ENCODE peak calls at places on chromosomes 5 and 9, in ten cellular contexts. One of them, this sample, is unnamed.
A peak's percentile ranks its signal among the peaks of the same experiment; 100 is the strongest.

GRCh38 chr9:114687034-114687433 is 5.0 kb upstream of the TEX48 start:
- DNase-seq in stimulated activated CD4-positive, alpha-beta T cell treated with anti-CD3 and anti-CD28 coated beads, TNF-alpha, amount 100 ng/mL, for 1 hour: no peak
- DNase-seq in ecto neural progenitor cell: no peak
- DNase-seq in glomerular endothelial cell: no peak
- DNase-seq in activated CD8-positive, alpha-beta T cell treated with anti-CD3 and anti-CD28 coated beads, Interleukin-2, amount 10 ng/mL, durations not matched to agents 7 days and 5 days: no peak
- DNase-seq in CD8-positive, alpha-beta memory T cell: no peak
- DNase-seq in left ventricle myocardium inferior: no peak
- DNase-seq in DMS153: no peak
- DNase-seq in NCI-H1092 treated with DMSO at 0.1 percent for 48 hours: no peak
- DNase-seq in cardiac fibroblast: no peak
- DNase-seq in this sample: no peak

GRCh38 chr9:83280259-83280658 is 217.3 kb upstream of the RASEF start:
- DNase-seq in left ventricle myocardium inferior: no peak
- DNase-seq in activated CD8-positive, alpha-beta T cell treated with anti-CD3 and anti-CD28 coated beads, Interleukin-2, amount 10 ng/mL, durations not matched to agents 7 days and 5 days: no peak
- DNase-seq in glomerular endothelial cell: no peak
- DNase-seq in cardiac fibroblast: no peak
- DNase-seq in stimulated activated CD4-positive, alpha-beta T cell treated with anti-CD3 and anti-CD28 coated beads, TNF-alpha, amount 100 ng/mL, for 1 hour: no peak
- DNase-seq in ecto neural progenitor cell: no peak
- DNase-seq in NCI-H1092 treated with DMSO at 0.1 percent for 48 hours: no peak
- DNase-seq in DMS153: no peak
- DNase-seq in CD8-positive, alpha-beta memory T cell: no peak
- DNase-seq in this sample: no peak

GRCh38 chr9:117678882-117679281 is 25.3 kb upstream of the TLR4 start:
- DNase-seq in stimulated activated CD4-positive, alpha-beta T cell treated with anti-CD3 and anti-CD28 coated beads, TNF-alpha, amount 100 ng/mL, for 1 hour: no peak
- DNase-seq in cardiac fibroblast: no peak
- DNase-seq in CD8-positive, alpha-beta memory T cell: no peak
- DNase-seq in ecto neural progenitor cell: no peak
- DNase-seq in NCI-H1092 treated with DMSO at 0.1 percent for 48 hours: no peak
- DNase-seq in DMS153: no peak
- DNase-seq in activated CD8-positive, alpha-beta T cell treated with anti-CD3 and anti-CD28 coated beads, Interleukin-2, amount 10 ng/mL, durations not matched to agents 7 days and 5 days: no peak
- DNase-seq in glomerular endothelial cell: no peak
- DNase-seq in left ventricle myocardium inferior: no peak
- DNase-seq in this sample: no peak

GRCh38 chr9:86054695-86055094 is 44.7 kb downstream of the GOLM1 start:
- DNase-seq in ecto neural progenitor cell: no peak
- DNase-seq in glomerular endothelial cell: no peak
- DNase-seq in CD8-positive, alpha-beta memory T cell: no peak
- DNase-seq in NCI-H1092 treated with DMSO at 0.1 percent for 48 hours: no peak
- DNase-seq in left ventricle myocardium inferior: no peak
- DNase-seq in stimulated activated CD4-positive, alpha-beta T cell treated with anti-CD3 and anti-CD28 coated beads, TNF-alpha, amount 100 ng/mL, for 1 hour: no peak
- DNase-seq in DMS153: no peak
- DNase-seq in activated CD8-positive, alpha-beta T cell treated with anti-CD3 and anti-CD28 coated beads, Interleukin-2, amount 10 ng/mL, durations not matched to agents 7 days and 5 days: no peak
- DNase-seq in cardiac fibroblast: no peak
- DNase-seq in this sample: no peak

GRCh38 chr5:123511290-123511647 is 708 bp upstream of the CSNK1G3 start:
- DNase-seq in stimulated activated CD4-positive, alpha-beta T cell treated with anti-CD3 and anti-CD28 coated beads, TNF-alpha, amount 100 ng/mL, for 1 hour: no peak
- DNase-seq in left ventricle myocardium inferior: no peak
- DNase-seq in CD8-positive, alpha-beta memory T cell: no peak
- DNase-seq in glomerular endothelial cell: no peak
- DNase-seq in activated CD8-positive, alpha-beta T cell treated with anti-CD3 and anti-CD28 coated beads, Interleukin-2, amount 10 ng/mL, durations not matched to agents 7 days and 5 days: no peak
- DNase-seq in ecto neural progenitor cell: no peak
- DNase-seq in cardiac fibroblast: peak; percentile 52
- DNase-seq in NCI-H1092 treated with DMSO at 0.1 percent for 48 hours: no peak
- DNase-seq in DMS153: no peak
- DNase-seq in this sample: no peak

GRCh38 chr9:94100152-94100879 is 16.1 kb downstream of the PTPDC1 start:
- DNase-seq in CD8-positive, alpha-beta memory T cell: no peak
- DNase-seq in NCI-H1092 treated with DMSO at 0.1 percent for 48 hours: no peak
- DNase-seq in cardiac fibroblast: no peak
- DNase-seq in ecto neural progenitor cell: no peak
- DNase-seq in stimulated activated CD4-positive, alpha-beta T cell treated with anti-CD3 and anti-CD28 coated beads, TNF-alpha, amount 100 ng/mL, for 1 hour: no peak
- DNase-seq in left ventricle myocardium inferior: no peak
- DNase-seq in activated CD8-positive, alpha-beta T cell treated with anti-CD3 and anti-CD28 coated beads, Interleukin-2, amount 10 ng/mL, durations not matched to agents 7 days and 5 days: no peak
- DNase-seq in DMS153: no peak
- DNase-seq in glomerular endothelial cell: no peak
- DNase-seq in this sample: no peak

GRCh38 chr9:84137968-84138367 is 157.4 kb downstream of the RMI1 start:
- DNase-seq in DMS153: no peak
- DNase-seq in ecto neural progenitor cell: no peak
- DNase-seq in NCI-H1092 treated with DMSO at 0.1 percent for 48 hours: no peak
- DNase-seq in activated CD8-positive, alpha-beta T cell treated with anti-CD3 and anti-CD28 coated beads, Interleukin-2, amount 10 ng/mL, durations not matched to agents 7 days and 5 days: no peak
- DNase-seq in glomerular endothelial cell: no peak
- DNase-seq in cardiac fibroblast: peak; percentile 36
- DNase-seq in left ventricle myocardium inferior: no peak
- DNase-seq in CD8-positive, alpha-beta memory T cell: no peak
- DNase-seq in stimulated activated CD4-positive, alpha-beta T cell treated with anti-CD3 and anti-CD28 coated beads, TNF-alpha, amount 100 ng/mL, for 1 hour: no peak
- DNase-seq in this sample: no peak

GRCh38 chr5:139689631-139690384 is 41.7 kb downstream of the CXXC5 start:
- DNase-seq in DMS153: no peak
- DNase-seq in activated CD8-positive, alpha-beta T cell treated with anti-CD3 and anti-CD28 coated beads, Interleukin-2, amount 10 ng/mL, durations not matched to agents 7 days and 5 days: peak; percentile 48
- DNase-seq in NCI-H1092 treated with DMSO at 0.1 percent for 48 hours: peak; percentile 5
- DNase-seq in cardiac fibroblast: peak; percentile 61
- DNase-seq in CD8-positive, alpha-beta memory T cell: no peak
- DNase-seq in stimulated activated CD4-positive, alpha-beta T cell treated with anti-CD3 and anti-CD28 coated beads, TNF-alpha, amount 100 ng/mL, for 1 hour: no peak
- DNase-seq in glomerular endothelial cell: no peak
- DNase-seq in left ventricle myocardium inferior: no peak
- DNase-seq in ecto neural progenitor cell: no peak
- DNase-seq in this sample: peak; percentile 38

GRCh38 chr9:116482740-116483139 is 204.4 kb upstream of the TRIM32 start:
- DNase-seq in ecto neural progenitor cell: no peak
- DNase-seq in stimulated activated CD4-positive, alpha-beta T cell treated with anti-CD3 and anti-CD28 coated beads, TNF-alpha, amount 100 ng/mL, for 1 hour: no peak
- DNase-seq in DMS153: no peak
- DNase-seq in left ventricle myocardium inferior: no peak
- DNase-seq in CD8-positive, alpha-beta memory T cell: no peak
- DNase-seq in glomerular endothelial cell: no peak
- DNase-seq in NCI-H1092 treated with DMSO at 0.1 percent for 48 hours: peak; percentile 34
- DNase-seq in cardiac fibroblast: peak; percentile 76
- DNase-seq in activated CD8-positive, alpha-beta T cell treated with anti-CD3 and anti-CD28 coated beads, Interleukin-2, amount 10 ng/mL, durations not matched to agents 7 days and 5 days: no peak
- DNase-seq in this sample: no peak

GRCh38 chr5:89847743-89848142 is 561.8 kb downstream of the CETN3 start:
- DNase-seq in NCI-H1092 treated with DMSO at 0.1 percent for 48 hours: no peak
- DNase-seq in activated CD8-positive, alpha-beta T cell treated with anti-CD3 and anti-CD28 coated beads, Interleukin-2, amount 10 ng/mL, durations not matched to agents 7 days and 5 days: no peak
- DNase-seq in left ventricle myocardium inferior: no peak
- DNase-seq in cardiac fibroblast: no peak
- DNase-seq in DMS153: no peak
- DNase-seq in glomerular endothelial cell: no peak
- DNase-seq in CD8-positive, alpha-beta memory T cell: no peak
- DNase-seq in ecto neural progenitor cell: no peak
- DNase-seq in stimulated activated CD4-positive, alpha-beta T cell treated with anti-CD3 and anti-CD28 coated beads, TNF-alpha, amount 100 ng/mL, for 1 hour: no peak
- DNase-seq in this sample: no peak

GRCh38 chr5:136598901-136599300 is 233.6 kb upstream of the TRPC7 start:
- DNase-seq in NCI-H1092 treated with DMSO at 0.1 percent for 48 hours: no peak
- DNase-seq in cardiac fibroblast: no peak
- DNase-seq in stimulated activated CD4-positive, alpha-beta T cell treated with anti-CD3 and anti-CD28 coated beads, TNF-alpha, amount 100 ng/mL, for 1 hour: no peak
- DNase-seq in activated CD8-positive, alpha-beta T cell treated with anti-CD3 and anti-CD28 coated beads, Interleukin-2, amount 10 ng/mL, durations not matched to agents 7 days and 5 days: no peak
- DNase-seq in glomerular endothelial cell: no peak
- DNase-seq in ecto neural progenitor cell: no peak
- DNase-seq in CD8-positive, alpha-beta memory T cell: no peak
- DNase-seq in left ventricle myocardium inferior: no peak
- DNase-seq in DMS153: no peak
- DNase-seq in this sample: no peak

GRCh38 chr5:160565376-160565775 is 143.7 kb downstream of the PTTG1 start:
- DNase-seq in cardiac fibroblast: no peak
- DNase-seq in DMS153: no peak
- DNase-seq in NCI-H1092 treated with DMSO at 0.1 percent for 48 hours: no peak
- DNase-seq in activated CD8-positive, alpha-beta T cell treated with anti-CD3 and anti-CD28 coated beads, Interleukin-2, amount 10 ng/mL, durations not matched to agents 7 days and 5 days: no peak
- DNase-seq in ecto neural progenitor cell: no peak
- DNase-seq in CD8-positive, alpha-beta memory T cell: no peak
- DNase-seq in left ventricle myocardium inferior: no peak
- DNase-seq in stimulated activated CD4-positive, alpha-beta T cell treated with anti-CD3 and anti-CD28 coated beads, TNF-alpha, amount 100 ng/mL, for 1 hour: no peak
- DNase-seq in glomerular endothelial cell: no peak
- DNase-seq in this sample: no peak

GRCh38 chr5:177495243-177496060 is 2.0 kb downstream of the PDLIM7 start:
- DNase-seq in ecto neural progenitor cell: peak; percentile 93
- DNase-seq in activated CD8-positive, alpha-beta T cell treated with anti-CD3 and anti-CD28 coated beads, Interleukin-2, amount 10 ng/mL, durations not matched to agents 7 days and 5 days: peak; percentile 34
- DNase-seq in left ventricle myocardium inferior: peak; percentile 60
- DNase-seq in DMS153: no peak
- DNase-seq in cardiac fibroblast: peak; percentile 95
- DNase-seq in stimulated activated CD4-positive, alpha-beta T cell treated with anti-CD3 and anti-CD28 coated beads, TNF-alpha, amount 100 ng/mL, for 1 hour: no peak
- DNase-seq in NCI-H1092 treated with DMSO at 0.1 percent for 48 hours: no peak
- DNase-seq in CD8-positive, alpha-beta memory T cell: no peak
- DNase-seq in glomerular endothelial cell: no peak
- DNase-seq in this sample: no peak

GRCh38 chr5:93517828-93518227 is 63.2 kb downstream of the NR2F1-AS1 start:
- DNase-seq in left ventricle myocardium inferior: no peak
- DNase-seq in NCI-H1092 treated with DMSO at 0.1 percent for 48 hours: no peak
- DNase-seq in CD8-positive, alpha-beta memory T cell: no peak
- DNase-seq in activated CD8-positive, alpha-beta T cell treated with anti-CD3 and anti-CD28 coated beads, Interleukin-2, amount 10 ng/mL, durations not matched to agents 7 days and 5 days: no peak
- DNase-seq in stimulated activated CD4-positive, alpha-beta T cell treated with anti-CD3 and anti-CD28 coated beads, TNF-alpha, amount 100 ng/mL, for 1 hour: no peak
- DNase-seq in ecto neural progenitor cell: no peak
- DNase-seq in glomerular endothelial cell: no peak
- DNase-seq in cardiac fibroblast: peak; percentile 26
- DNase-seq in DMS153: no peak
- DNase-seq in this sample: no peak

GRCh38 chr5:21773456-21773855 is 1079.7 kb downstream of the CDH12 start:
- DNase-seq in activated CD8-positive, alpha-beta T cell treated with anti-CD3 and anti-CD28 coated beads, Interleukin-2, amount 10 ng/mL, durations not matched to agents 7 days and 5 days: no peak
- DNase-seq in stimulated activated CD4-positive, alpha-beta T cell treated with anti-CD3 and anti-CD28 coated beads, TNF-alpha, amount 100 ng/mL, for 1 hour: no peak
- DNase-seq in glomerular endothelial cell: no peak
- DNase-seq in CD8-positive, alpha-beta memory T cell: no peak
- DNase-seq in DMS153: no peak
- DNase-seq in ecto neural progenitor cell: no peak
- DNase-seq in left ventricle myocardium inferior: no peak
- DNase-seq in NCI-H1092 treated with DMSO at 0.1 percent for 48 hours: no peak
- DNase-seq in cardiac fibroblast: no peak
- DNase-seq in this sample: no peak

GRCh38 chr9:95044731-95045508 is 272.6 kb downstream of the FANCC start:
- DNase-seq in CD8-positive, alpha-beta memory T cell: no peak
- DNase-seq in NCI-H1092 treated with DMSO at 0.1 percent for 48 hours: no peak
- DNase-seq in stimulated activated CD4-positive, alpha-beta T cell treated with anti-CD3 and anti-CD28 coated beads, TNF-alpha, amount 100 ng/mL, for 1 hour: no peak
- DNase-seq in left ventricle myocardium inferior: peak; percentile 53
- DNase-seq in activated CD8-positive, alpha-beta T cell treated with anti-CD3 and anti-CD28 coated beads, Interleukin-2, amount 10 ng/mL, durations not matched to agents 7 days and 5 days: no peak
- DNase-seq in ecto neural progenitor cell: peak; percentile 89
- DNase-seq in DMS153: peak; percentile 77
- DNase-seq in glomerular endothelial cell: no peak
- DNase-seq in cardiac fibroblast: no peak
- DNase-seq in this sample: no peak

GRCh38 chr5:151779531-151780125 is 7.9 kb downstream of the G3BP1 start:
- DNase-seq in left ventricle myocardium inferior: no peak
- DNase-seq in activated CD8-positive, alpha-beta T cell treated with anti-CD3 and anti-CD28 coated beads, Interleukin-2, amount 10 ng/mL, durations not matched to agents 7 days and 5 days: no peak
- DNase-seq in ecto neural progenitor cell: no peak
- DNase-seq in NCI-H1092 treated with DMSO at 0.1 percent for 48 hours: no peak
- DNase-seq in cardiac fibroblast: no peak
- DNase-seq in CD8-positive, alpha-beta memory T cell: no peak
- DNase-seq in DMS153: no peak
- DNase-seq in stimulated activated CD4-positive, alpha-beta T cell treated with anti-CD3 and anti-CD28 coated beads, TNF-alpha, amount 100 ng/mL, for 1 hour: no peak
- DNase-seq in glomerular endothelial cell: no peak
- DNase-seq in this sample: peak; percentile 14

GRCh38 chr9:92983984-92984589 is 36.8 kb downstream of the FGD3 start:
- DNase-seq in ecto neural progenitor cell: no peak
- DNase-seq in cardiac fibroblast: no peak
- DNase-seq in NCI-H1092 treated with DMSO at 0.1 percent for 48 hours: no peak
- DNase-seq in CD8-positive, alpha-beta memory T cell: no peak
- DNase-seq in left ventricle myocardium inferior: no peak
- DNase-seq in activated CD8-positive, alpha-beta T cell treated with anti-CD3 and anti-CD28 coated beads, Interleukin-2, amount 10 ng/mL, durations not matched to agents 7 days and 5 days: no peak
- DNase-seq in stimulated activated CD4-positive, alpha-beta T cell treated with anti-CD3 and anti-CD28 coated beads, TNF-alpha, amount 100 ng/mL, for 1 hour: no peak
- DNase-seq in DMS153: no peak
- DNase-seq in glomerular endothelial cell: no peak
- DNase-seq in this sample: no peak

GRCh38 chr9:131744171-131744714 is 4.4 kb upstream of the RAPGEF1 start:
- DNase-seq in NCI-H1092 treated with DMSO at 0.1 percent for 48 hours: no peak
- DNase-seq in DMS153: no peak
- DNase-seq in activated CD8-positive, alpha-beta T cell treated with anti-CD3 and anti-CD28 coated beads, Interleukin-2, amount 10 ng/mL, durations not matched to agents 7 days and 5 days: peak; percentile 56
- DNase-seq in stimulated activated CD4-positive, alpha-beta T cell treated with anti-CD3 and anti-CD28 coated beads, TNF-alpha, amount 100 ng/mL, for 1 hour: no peak
- DNase-seq in CD8-positive, alpha-beta memory T cell: peak; percentile 39
- DNase-seq in left ventricle myocardium inferior: no peak
- DNase-seq in cardiac fibroblast: no peak
- DNase-seq in glomerular endothelial cell: no peak
- DNase-seq in ecto neural progenitor cell: no peak
- DNase-seq in this sample: no peak

GRCh38 chr5:62306494-62307363 is 723 bp downstream of the KIF2A start:
- DNase-seq in NCI-H1092 treated with DMSO at 0.1 percent for 48 hours: peak; percentile 25
- DNase-seq in stimulated activated CD4-positive, alpha-beta T cell treated with anti-CD3 and anti-CD28 coated beads, TNF-alpha, amount 100 ng/mL, for 1 hour: peak; percentile 14
- DNase-seq in cardiac fibroblast: peak; percentile 53
- DNase-seq in DMS153: no peak
- DNase-seq in glomerular endothelial cell: no peak
- DNase-seq in ecto neural progenitor cell: no peak
- DNase-seq in left ventricle myocardium inferior: peak; percentile 23
- DNase-seq in activated CD8-positive, alpha-beta T cell treated with anti-CD3 and anti-CD28 coated beads, Interleukin-2, amount 10 ng/mL, durations not matched to agents 7 days and 5 days: peak; percentile 73
- DNase-seq in CD8-positive, alpha-beta memory T cell: peak; percentile 75
- DNase-seq in this sample: peak; percentile 5

GRCh38 chr9:4167040-4167671 is 132.7 kb downstream of the GLIS3 start:
- DNase-seq in CD8-positive, alpha-beta memory T cell: no peak
- DNase-seq in cardiac fibroblast: peak; percentile 91
- DNase-seq in NCI-H1092 treated with DMSO at 0.1 percent for 48 hours: no peak
- DNase-seq in left ventricle myocardium inferior: no peak
- DNase-seq in activated CD8-positive, alpha-beta T cell treated with anti-CD3 and anti-CD28 coated beads, Interleukin-2, amount 10 ng/mL, durations not matched to agents 7 days and 5 days: no peak
- DNase-seq in ecto neural progenitor cell: no peak
- DNase-seq in glomerular endothelial cell: no peak
- DNase-seq in stimulated activated CD4-positive, alpha-beta T cell treated with anti-CD3 and anti-CD28 coated beads, TNF-alpha, amount 100 ng/mL, for 1 hour: no peak
- DNase-seq in DMS153: no peak
- DNase-seq in this sample: no peak

GRCh38 chr5:31291323-31291854 is 97.9 kb downstream of the CDH6 start:
- DNase-seq in left ventricle myocardium inferior: no peak
- DNase-seq in glomerular endothelial cell: no peak
- DNase-seq in DMS153: no peak
- DNase-seq in cardiac fibroblast: peak; percentile 36
- DNase-seq in NCI-H1092 treated with DMSO at 0.1 percent for 48 hours: no peak
- DNase-seq in activated CD8-positive, alpha-beta T cell treated with anti-CD3 and anti-CD28 coated beads, Interleukin-2, amount 10 ng/mL, durations not matched to agents 7 days and 5 days: no peak
- DNase-seq in CD8-positive, alpha-beta memory T cell: no peak
- DNase-seq in ecto neural progenitor cell: no peak
- DNase-seq in stimulated activated CD4-positive, alpha-beta T cell treated with anti-CD3 and anti-CD28 coated beads, TNF-alpha, amount 100 ng/mL, for 1 hour: no peak
- DNase-seq in this sample: no peak

GRCh38 chr9:84075004-84075403 is 94.4 kb downstream of the RMI1 start:
- DNase-seq in glomerular endothelial cell: no peak
- DNase-seq in cardiac fibroblast: no peak
- DNase-seq in left ventricle myocardium inferior: no peak
- DNase-seq in CD8-positive, alpha-beta memory T cell: no peak
- DNase-seq in DMS153: no peak
- DNase-seq in activated CD8-positive, alpha-beta T cell treated with anti-CD3 and anti-CD28 coated beads, Interleukin-2, amount 10 ng/mL, durations not matched to agents 7 days and 5 days: no peak
- DNase-seq in stimulated activated CD4-positive, alpha-beta T cell treated with anti-CD3 and anti-CD28 coated beads, TNF-alpha, amount 100 ng/mL, for 1 hour: no peak
- DNase-seq in ecto neural progenitor cell: no peak
- DNase-seq in NCI-H1092 treated with DMSO at 0.1 percent for 48 hours: no peak
- DNase-seq in this sample: no peak

GRCh38 chr5:171155621-171156020 is 153.4 kb upstream of the TLX3 start:
- DNase-seq in activated CD8-positive, alpha-beta T cell treated with anti-CD3 and anti-CD28 coated beads, Interleukin-2, amount 10 ng/mL, durations not matched to agents 7 days and 5 days: no peak
- DNase-seq in CD8-positive, alpha-beta memory T cell: no peak
- DNase-seq in DMS153: no peak
- DNase-seq in left ventricle myocardium inferior: no peak
- DNase-seq in cardiac fibroblast: peak; percentile 38
- DNase-seq in ecto neural progenitor cell: no peak
- DNase-seq in glomerular endothelial cell: no peak
- DNase-seq in stimulated activated CD4-positive, alpha-beta T cell treated with anti-CD3 and anti-CD28 coated beads, TNF-alpha, amount 100 ng/mL, for 1 hour: no peak
- DNase-seq in NCI-H1092 treated with DMSO at 0.1 percent for 48 hours: no peak
- DNase-seq in this sample: no peak

GRCh38 chr5:10579537-10580521 is 16.0 kb downstream of the ANKRD33B start:
- DNase-seq in NCI-H1092 treated with DMSO at 0.1 percent for 48 hours: no peak
- DNase-seq in glomerular endothelial cell: no peak
- DNase-seq in ecto neural progenitor cell: peak; percentile 13
- DNase-seq in cardiac fibroblast: no peak
- DNase-seq in DMS153: no peak
- DNase-seq in CD8-positive, alpha-beta memory T cell: no peak
- DNase-seq in activated CD8-positive, alpha-beta T cell treated with anti-CD3 and anti-CD28 coated beads, Interleukin-2, amount 10 ng/mL, durations not matched to agents 7 days and 5 days: no peak
- DNase-seq in left ventricle myocardium inferior: no peak
- DNase-seq in stimulated activated CD4-positive, alpha-beta T cell treated with anti-CD3 and anti-CD28 coated beads, TNF-alpha, amount 100 ng/mL, for 1 hour: no peak
- DNase-seq in this sample: no peak

This sample was measured in NCI-H1694 treated with DMSO at 0.1 percent for 48 hours.